ENCODE peak calls at places on chromosome 13, in nine cellular contexts. B is cardiac muscle cell, A is astrocyte, C is Peyer's patch, O is testis, R is heart left ventricle, I is thoracic aorta, T is spleen, K is ascending aorta. E is an unnamed sample.

GRCh38 chr13:99970761-99971575 is 599 bp downstream of the ZIC5 start:
- DNase-seq in B (peak; percentile 33), A (no peak), C (peak; percentile 37), O (no peak), R (no peak), I (no peak), T (no peak), K (no peak), E (no peak)

GRCh38 chr13:75635621-75636338 is at the start of gene LMO7:
- DNase-seq in B (peak; percentile 49), A (peak; percentile 49), C (peak; percentile 79), O (peak; percentile 35), R (peak; percentile 60), I (no peak), T (peak; percentile 90), K (peak; percentile 81), E (no peak)

GRCh38 chr13:20401958-20402856 is 123.5 kb downstream of the CRYL1 start:
- DNase-seq in B (no peak), A (peak; percentile 79), C (peak; percentile 22), O (no peak), R (no peak), I (no peak), T (no peak), K (peak; percentile 24), E (no peak)

GRCh38 chr13:98094678-98095266 is 48.1 kb upstream of the FARP1 start:
- DNase-seq in B (no peak), A (no peak), C (no peak), O (no peak), R (no peak), I (no peak), T (no peak), K (no peak), E (no peak)

GRCh38 chr13:20294497-20294896 is 62.4 kb upstream of the GJB6 start:
- DNase-seq in B (no peak), A (no peak), C (no peak), O (no peak), R (no peak), I (no peak), T (no peak), K (no peak), E (no peak)

GRCh38 chr13:67554296-67554695 is 324.2 kb upstream of the PCDH9 start:
- DNase-seq in B (no peak), A (peak; percentile 84), C (no peak), O (no peak), R (no peak), I (no peak), T (no peak), K (no peak), E (no peak)

GRCh38 chr13:54373211-54373610 is 1344.6 kb downstream of the OLFM4 start:
- DNase-seq in B (no peak), A (no peak), C (no peak), O (peak; percentile 18), R (no peak), I (no peak), T (no peak), K (no peak), E (no peak)

GRCh38 chr13:69199664-69200063 is 908.0 kb upstream of the ATXN8OS start:
- DNase-seq in B (peak; percentile 28), A (no peak), C (no peak), O (no peak), R (no peak), I (no peak), T (no peak), K (no peak), E (no peak)

GRCh38 chr13:23707674-23708073 is 137.5 kb downstream of the TNFRSF19 start:
- DNase-seq in B (no peak), A (no peak), C (no peak), O (no peak), R (no peak), I (no peak), T (no peak), K (no peak), E (no peak)

GRCh38 chr13:67574320-67575233 is 344.4 kb upstream of the PCDH9 start:
- DNase-seq in B (peak; percentile 15), A (peak; percentile 82), C (no peak), O (no peak), R (no peak), I (no peak), T (no peak), K (no peak), E (no peak)

GRCh38 chr13:46160474-46161066 is 21.4 kb downstream of the LCP1 start:
- DNase-seq in B (peak; percentile 45), A (peak; percentile 18), C (peak; percentile 54), O (no peak), R (no peak), I (no peak), T (no peak), K (no peak), E (no peak)

GRCh38 chr13:20165417-20166257 is 4.8 kb upstream of the GJA3 start:
- DNase-seq in B (no peak), A (no peak), C (no peak), O (no peak), R (no peak), I (no peak), T (no peak), K (no peak), E (no peak)

GRCh38 chr13:100875392-100876043 is 200.9 kb upstream of the TMTC4 start:
- DNase-seq in B (no peak), A (peak; percentile 97), C (no peak), O (no peak), R (no peak), I (no peak), T (no peak), K (no peak), E (no peak)

GRCh38 chr13:39123578-39123977 is 85.3 kb downstream of the NHLRC3 start:
- DNase-seq in B (no peak), A (no peak), C (no peak), O (no peak), R (no peak), I (no peak), T (no peak), K (no peak), E (no peak)

GRCh38 chr13:99821741-99822140 is 149.8 kb downstream of the ZIC5 start:
- DNase-seq in B (no peak), A (no peak), C (no peak), O (no peak), R (no peak), I (no peak), T (no peak), K (no peak), E (no peak)

GRCh38 chr13:24644051-24644450 is 36.2 kb upstream of the ATP12A start:
- DNase-seq in B (no peak), A (peak; percentile 45), C (no peak), O (no peak), R (no peak), I (no peak), T (no peak), K (no peak), E (no peak)

GRCh38 chr13:36884235-36884634 is 35.8 kb downstream of the SMAD9 start:
- DNase-seq in B (no peak), A (no peak), C (no peak), O (no peak), R (no peak), I (no peak), T (no peak), K (no peak), E (no peak)

DNA sequence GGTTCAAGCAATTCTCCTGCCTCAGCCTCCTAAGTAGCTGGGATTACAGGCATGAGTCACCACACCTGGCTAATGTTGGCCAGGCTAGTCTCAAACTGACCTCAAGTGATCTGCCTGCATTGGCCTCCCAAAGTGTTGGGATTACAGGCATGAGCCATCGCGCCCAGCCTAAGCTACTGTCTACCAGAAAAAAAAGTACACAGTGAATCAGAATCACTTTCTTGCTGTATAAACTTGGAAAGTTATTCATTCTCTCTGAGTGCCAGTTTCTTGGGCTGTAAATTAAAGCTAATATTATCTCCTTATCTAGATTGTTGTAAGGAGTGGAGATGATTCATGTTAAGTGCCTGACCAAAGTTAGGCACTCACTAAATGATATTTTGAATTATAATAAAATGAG is 242.8 kb downstream of the ENOX1 start:
- DNase-seq in B (no peak), A (peak; percentile 50), C (no peak), O (no peak), R (no peak), I (no peak), T (no peak), K (no peak), E (no peak)
- H3K27ac ChIP-seq in B (no peak overlapping the region), A (no peak overlapping the region), C (no peak overlapping the region), O (no peak overlapping the region), R (no peak overlapping the region), I (no peak overlapping the region), T (no peak overlapping the region), K (no peak overlapping the region), E (peak overlapping the region; percentile 65)

DNA sequence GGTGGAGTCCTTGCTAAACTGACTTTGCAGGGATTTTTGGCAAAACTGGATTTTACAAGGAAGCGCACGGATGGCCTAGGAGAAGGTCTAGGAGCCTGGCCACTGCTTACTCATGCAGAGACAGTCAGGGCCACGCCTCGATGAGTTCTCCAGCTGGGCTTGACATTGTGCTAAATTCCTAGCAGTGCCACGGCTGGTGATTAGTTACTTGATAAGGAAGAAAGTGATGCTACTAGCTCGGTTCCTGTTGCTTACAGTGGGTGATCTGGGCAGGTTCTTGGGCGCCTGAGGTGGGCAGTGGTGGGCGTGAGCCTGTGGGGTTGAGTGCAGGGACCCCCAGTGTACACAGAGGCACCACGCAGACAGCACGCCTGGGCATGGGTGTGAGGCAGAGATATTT is 143.5 kb downstream of the SOX1 start:
- DNase-seq in B (no peak), A (no peak), C (no peak), O (no peak), R (no peak), I (no peak), T (no peak), K (no peak), E (no peak)
- H3K27me3 ChIP-seq in B (peaks cover 69% of the 10 kb centered on the region), A (no peaks in the 10 kb centered on the region), C (no peaks in the 10 kb centered on the region), O (no peaks in the 10 kb centered on the region), R (no peaks in the 10 kb centered on the region), I (no peaks in the 10 kb centered on the region), T (peaks cover 42% of the 10 kb centered on the region), K (no peaks in the 10 kb centered on the region), E (peaks cover 65% of the 10 kb centered on the region)

GRCh38 chr13:91369432-91369831 is 21.9 kb downstream of the MIR17HG start:
- DNase-seq in B (no peak), A (peak; percentile 60), C (no peak), O (no peak), R (no peak), I (no peak), T (no peak), K (no peak), E (no peak)

GRCh38 chr13:91372813-91373420 is 25.4 kb downstream of the MIR17HG start:
- DNase-seq in B (no peak), A (no peak), C (no peak), O (no peak), R (no peak), I (no peak), T (no peak), K (no peak), E (no peak)

GRCh38 chr13:91375119-91375729 is 23.2 kb upstream of the GPC5 start:
- DNase-seq in B (no peak), A (no peak), C (no peak), O (no peak), R (no peak), I (no peak), T (no peak), K (no peak), E (no peak)
- TF ChIP-seq CTCF in B (peak; percentile 62), A (peak; percentile 60), C (no peak), O (peak; percentile 48), R (peak; percentile 42), I (no peak), T (no peak), K (peak; percentile 10), E (no peak)

GRCh38 chr13:33348366-33348765 is 62.8 kb upstream of the STARD13 start:
- DNase-seq in B (no peak), A (peak; percentile 80), C (no peak), O (no peak), R (no peak), I (no peak), T (no peak), K (no peak), E (no peak)
- H3K27ac ChIP-seq in B (no peak overlapping the region), A (no peak overlapping the region), C (no peak overlapping the region), O (no peak overlapping the region), R (no peak overlapping the region), I (peak overlapping the region; percentile 20), T (no peak overlapping the region), K (peak overlapping the region; percentile 94), E (peak overlapping the region; percentile 88)

E was measured in esophagus muscularis mucosa.